ENCODE peak calls at places on chromosomes 5 and 9, in nine cellular contexts. Q, H, K, W, C, J, R, E and N are unnamed samples.

GRCh38 chr9:14692918-14693861 is at the start of gene ZDHHC21:
- DNase-seq in R (peak), Q (peak), J (peak), E (peak), H (peak), W (peak), C (peak), K (peak), N (peak)

GRCh38 chr5:142056831-142057696 is 44.2 kb upstream of the GNPDA1 start:
- DNase-seq in K (no peak), Q (no peak), W (no peak), R (no peak), J (no peak), E (no peak), H (no peak), C (no peak), N (no peak)

GRCh38 chr5:175868348-175868723 is 3.0 kb upstream of the CPLX2 start:
- DNase-seq in E (no peak), W (no peak), R (no peak), H (no peak), C (no peak), K (no peak), J (no peak), Q (no peak), N (no peak)

GRCh38 chr5:83914662-83915418 is 194.2 kb upstream of the HAPLN1 start:
- DNase-seq in Q (no peak), W (no peak), E (peak), H (no peak), J (no peak), C (no peak), R (no peak), K (peak), N (no peak)

GRCh38 chr5:81389015-81389414 is 4.9 kb downstream of the ACOT12 start:
- DNase-seq in E (no peak), C (no peak), Q (no peak), H (no peak), K (no peak), R (no peak), J (no peak), W (no peak), N (no peak)

GRCh38 chr5:153782589-153783238 is 256.0 kb downstream of the FAM114A2 start:
- DNase-seq in H (no peak), C (no peak), J (no peak), Q (no peak), K (no peak), R (no peak), W (no peak), E (no peak), N (no peak)

GRCh38 chr5:5483880-5484595 is 61.6 kb downstream of the ICE1 start:
- DNase-seq in K (peak), C (no peak), E (peak), W (no peak), R (no peak), J (no peak), H (no peak), Q (peak), N (no peak)

GRCh38 chr5:145244251-145244650 is 590.9 kb downstream of the PRELID2 start:
- DNase-seq in C (no peak), Q (no peak), H (no peak), R (no peak), K (no peak), J (no peak), E (no peak), W (no peak), N (no peak)

GRCh38 chr5:60349891-60350415 is 350.0 kb downstream of the DEPDC1B start:
- DNase-seq in C (no peak), K (no peak), J (no peak), W (no peak), E (no peak), Q (no peak), H (no peak), R (no peak), N (no peak)

GRCh38 chr5:160159991-160160826 is 41.0 kb upstream of the PWWP2A start:
- DNase-seq in C (no peak), K (no peak), E (no peak), H (no peak), R (no peak), J (no peak), W (no peak), Q (no peak), N (peak)

GRCh38 chr5:150771034-150771795 is 7.3 kb upstream of the SMIM3 start:
- DNase-seq in H (no peak), J (no peak), K (no peak), Q (no peak), R (no peak), W (no peak), E (no peak), C (no peak), N (no peak)

GRCh38 chr5:53820119-53820801 is 259.8 kb downstream of the NDUFS4 start:
- DNase-seq in J (no peak), E (no peak), Q (no peak), C (no peak), H (no peak), K (no peak), R (no peak), W (no peak), N (peak)

GRCh38 chr9:16133556-16134227 is 580.8 kb downstream of the CCDC171 start:
- DNase-seq in E (peak), C (no peak), R (peak), J (no peak), K (peak), H (no peak), W (peak), Q (peak), N (peak)

GRCh38 chr5:72378636-72379289 is 58.6 kb downstream of the PTCD2 start:
- DNase-seq in E (peak), W (no peak), J (no peak), C (no peak), K (peak), R (no peak), H (no peak), Q (peak), N (no peak)

GRCh38 chr9:76394896-76395244 is 644 bp upstream of the RFK start:
- DNase-seq in R (peak), E (peak), J (peak), C (peak), K (peak), W (peak), H (peak), Q (no peak), N (peak)

GRCh38 chr5:154618696-154619095 is 136.5 kb upstream of the LARP1 start:
- DNase-seq in Q (no peak), W (no peak), C (no peak), J (no peak), E (no peak), R (no peak), K (no peak), H (no peak), N (no peak)

GRCh38 chr9:5749306-5749705 is 83.6 kb downstream of the ERMP1 start:
- DNase-seq in R (no peak), J (no peak), E (no peak), H (no peak), W (no peak), K (no peak), C (no peak), Q (no peak), N (no peak)

GRCh38 chr9:3597792-3598191 is 72.0 kb upstream of the RFX3 start:
- DNase-seq in Q (no peak), K (no peak), W (no peak), E (no peak), H (no peak), C (no peak), R (no peak), J (no peak), N (no peak)

GRCh38 chr9:137303893-137304382 is 1.9 kb upstream of the NRARP start:
- DNase-seq in K (no peak), W (no peak), E (no peak), R (no peak), C (no peak), Q (no peak), H (no peak), J (no peak), N (no peak)

GRCh38 chr5:181191526-181192336 is 13.3 kb downstream of the TRIM7 start:
- DNase-seq in E (peak), J (peak), W (peak), K (peak), R (peak), C (peak), Q (peak), H (peak), N (no peak)

GRCh38 chr5:148542812-148543211 is 111.5 kb downstream of the HTR4 start:
- DNase-seq in J (no peak), E (no peak), K (peak), C (no peak), Q (no peak), H (no peak), R (no peak), W (peak), N (no peak)